ENCODE peak calls at places on chromosome 1, in four cellular contexts. Q, N, M and W are unnamed samples.
A peak's percentile ranks its signal among the peaks of the same experiment; 100 is the strongest.

GRCh38 chr1:161407451-161407985 is 39.8 kb upstream of the CFAP126 start:
- DNase-seq in N (no peak), M (peak; percentile 50), Q (no peak), W (no peak)

GRCh38 chr1:159058751-159059150 is 17.8 kb downstream of the AIM2 start:
- DNase-seq in N (no peak), Q (no peak), M (no peak), W (no peak)

GRCh38 chr1:38360807-38361206 is 314.2 kb upstream of the POU3F1 start:
- DNase-seq in M (peak; percentile 7), N (no peak), Q (no peak), W (no peak)

GRCh38 chr1:27862004-27862403 is 10.3 kb upstream of the THEMIS2 start:
- DNase-seq in M (no peak), N (no peak), Q (no peak), W (no peak)

GRCh38 chr1:204254031-204254661 is 40.4 kb upstream of the GOLT1A start:
- DNase-seq in Q (no peak), N (peak; percentile 97), M (no peak), W (no peak)

GRCh38 chr1:174700775-174701174 is 253.0 kb downstream of the GPR52 start:
- DNase-seq in N (no peak), Q (no peak), M (no peak), W (no peak)

GRCh38 chr1:36204347-36204909 is 19.8 kb upstream of the THRAP3 start:
- DNase-seq in N (no peak), M (no peak), Q (no peak), W (no peak)

GRCh38 chr1:43705982-43706597 is 1.2 kb upstream of the ST3GAL3 start:
- DNase-seq in Q (no peak), N (no peak), M (no peak), W (no peak)

GRCh38 chr1:37763791-37764741 is 854 bp downstream of the EPHA10 start:
- DNase-seq in N (peak; percentile 31), Q (no peak), M (peak; percentile 83), W (no peak)

GRCh38 chr1:246768403-246769020 is 44.3 kb downstream of the SCCPDH start:
- DNase-seq in N (no peak), Q (peak; percentile 17), M (no peak), W (no peak)

DNA sequence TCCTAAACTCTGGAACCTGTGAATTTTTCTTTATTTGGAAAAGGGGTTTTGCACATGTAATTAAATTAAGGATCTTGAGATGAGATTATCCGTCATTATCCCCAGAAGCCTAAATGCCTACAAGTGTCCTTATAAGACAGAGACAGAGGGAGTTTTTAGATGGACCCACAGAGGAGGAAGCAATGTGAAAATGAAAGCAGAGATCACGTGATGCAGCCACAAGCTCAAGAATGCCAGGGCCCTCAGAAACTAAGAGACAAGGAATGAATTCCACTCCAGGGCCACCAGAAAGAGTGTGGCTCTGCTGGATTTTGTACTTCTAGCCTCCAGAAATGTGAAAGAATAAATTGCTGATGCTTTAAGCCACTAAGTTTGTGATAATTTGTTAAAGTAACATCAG is 183.6 kb upstream of the UBE2U start:
- DNase-seq in Q (no peak), M (peak; percentile 4), N (no peak), W (peak; percentile 2)
- TF ChIP-seq RNF2 in Q (no peak), M (no peak), N (no peak), W (no peak)

GRCh38 chr1:144551543-144552424 is 40.9 kb upstream of the PPIAL4F start:
- DNase-seq in N (peak; percentile 66), Q (peak; percentile 88), M (peak; percentile 94), W (peak; percentile 81)

DNA sequence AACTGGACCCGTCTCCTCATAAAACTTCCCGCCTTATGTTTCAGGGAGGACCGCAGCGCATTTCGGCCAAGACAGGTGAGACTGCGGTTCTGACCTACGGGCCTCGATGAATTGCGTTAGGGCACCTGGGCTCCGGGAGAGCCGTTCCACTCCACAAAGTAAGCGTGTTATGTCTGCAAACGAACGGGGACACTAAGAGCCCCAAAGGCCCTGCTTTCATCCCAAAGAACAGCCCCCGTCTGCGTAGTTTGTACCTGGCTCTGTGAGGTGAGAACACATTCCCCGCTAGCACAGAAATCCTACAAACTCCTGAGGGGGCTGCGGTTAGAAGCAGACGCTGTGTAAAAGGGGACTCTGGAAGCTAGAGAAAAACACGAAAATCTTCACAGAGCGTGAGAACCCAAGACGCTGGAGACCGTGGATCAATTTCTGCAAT is 41.6 kb upstream of the PPIAL4F start:
- DNase-seq in N (no peak), Q (no peak), M (no peak), W (no peak)
- TF ChIP-seq RNF2 in N (no peak), Q (no peak), M (no peak), W (no peak)

GRCh38 chr1:111981871-111982270 is 7.6 kb downstream of the KCND3 start:
- DNase-seq in Q (no peak), M (no peak), N (no peak), W (no peak)
- TF ChIP-seq RNF2 in Q (no peak), M (no peak), N (no peak), W (no peak)

DNA sequence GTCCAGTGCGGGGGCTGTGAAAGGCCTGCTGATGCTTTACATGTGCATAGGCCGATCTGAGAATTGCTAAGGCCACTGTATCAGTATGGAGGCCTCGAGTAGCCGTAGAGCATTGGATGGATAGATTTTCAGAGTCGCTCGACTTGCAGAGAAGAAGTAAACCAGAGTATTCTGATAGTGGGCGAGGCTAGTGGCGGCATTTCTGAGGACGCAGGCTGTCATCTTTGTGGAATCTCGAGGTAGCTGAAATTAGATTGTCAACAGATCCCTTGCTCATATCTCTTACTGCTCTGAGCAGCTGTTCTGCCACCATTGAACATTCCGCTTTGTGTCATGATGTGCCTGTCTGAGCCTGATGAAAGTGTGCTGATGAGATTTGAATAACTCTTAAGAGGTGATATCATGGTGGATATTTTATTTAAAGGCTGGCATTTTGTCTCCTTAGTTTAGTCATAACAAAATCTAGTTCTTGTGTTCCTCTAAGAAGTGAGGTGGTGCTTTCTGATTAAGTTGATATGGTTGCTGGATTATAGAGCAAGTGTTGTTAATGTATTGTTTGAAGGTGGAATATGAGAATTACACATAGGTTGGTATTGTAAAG is 1.5 kb downstream of the KIF1B start:
- DNase-seq in Q (no peak), M (peak; percentile 60), N (peak; percentile 60), W (peak; percentile 9)
- TF ChIP-seq RNF2 in Q (no peak), M (no peak), N (no peak), W (no peak)

DNA sequence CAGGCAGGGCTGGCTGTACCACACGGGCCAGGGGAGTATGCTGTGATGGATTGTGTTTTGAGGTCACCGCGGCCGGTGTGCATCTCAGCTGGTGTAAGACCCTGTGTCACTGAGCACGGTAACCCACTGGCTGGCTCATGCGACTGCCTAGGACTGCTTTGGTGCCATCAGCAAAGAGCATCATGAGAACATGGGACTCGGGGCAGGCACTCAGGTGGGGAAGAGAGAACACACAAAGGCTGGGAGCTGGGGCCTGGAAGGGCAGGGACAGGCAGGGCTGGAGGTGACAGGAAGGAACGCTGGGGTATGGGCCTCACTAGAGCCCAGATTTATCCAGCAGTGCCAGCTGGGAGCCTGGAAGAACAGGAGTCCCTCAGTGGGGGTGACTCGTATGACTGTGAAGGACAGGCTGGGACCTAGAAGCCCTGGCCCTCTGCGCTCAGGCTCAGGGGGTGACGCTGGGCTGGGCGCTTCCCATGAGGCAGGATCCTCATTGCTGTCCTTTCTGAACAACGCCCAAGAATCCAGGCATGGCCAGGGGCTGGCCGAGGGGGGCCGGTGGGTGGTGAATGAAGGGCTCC is 210.4 kb upstream of the VAMP3 start:
- DNase-seq in Q (no peak), N (no peak), M (no peak), W (no peak)
- TF ChIP-seq RNF2 in Q (no peak), N (no peak), M (no peak), W (no peak)